ENCODE peak calls at places on chromosomes 2 and 18, in eight cellular contexts. J is HCT116, I is A549, Z is SK-N-SH, Y is IMR-90, R is K562, T is GM12878, F is HepG2. W is an unnamed sample.

GRCh38 chr2:71492112-71492511 is 38.8 kb downstream of the DYSF start:
- DNase-seq in J (no peak), I (no peak), Z (no peak), Y (no peak), R (no peak), T (no peak), F (no peak), W (no peak)

GRCh38 chr18:66931010-66931409 is 327.1 kb upstream of the CDH19 start:
- DNase-seq in J (no peak), I (no peak), Z (no peak), Y (no peak), R (no peak), T (no peak), F (no peak), W (peak)

GRCh38 chr18:44729631-44730101 is 49.0 kb downstream of the SETBP1 start:
- DNase-seq in J (no peak), I (no peak), Z (no peak), Y (peak), R (peak), T (no peak), F (no peak), W (no peak)

GRCh38 chr2:6556755-6557154 is 309.0 kb downstream of the CMPK2 start:
- DNase-seq in J (peak), I (peak), Z (no peak), Y (peak), R (no peak), T (no peak), F (peak), W (no peak)

GRCh38 chr2:46306320-46306719 is 9.1 kb downstream of the EPAS1 start:
- DNase-seq in J (peak), I (peak), Z (no peak), Y (peak), R (no peak), T (no peak), F (peak), W (no peak)

GRCh38 chr2:169014780-169015179 is 16.3 kb downstream of the ABCB11 start:
- DNase-seq in J (no peak), I (peak), Z (no peak), Y (no peak), R (no peak), T (no peak), F (no peak), W (no peak)

GRCh38 chr2:40550085-40550484 is 98.2 kb upstream of the SLC8A1 start:
- DNase-seq in J (no peak), I (no peak), Z (no peak), Y (no peak), R (no peak), T (no peak), F (no peak), W (no peak)

GRCh38 chr2:72830273-72830672 is 4.4 kb upstream of the EXOC6B start:
- DNase-seq in J (no peak), I (no peak), Z (no peak), Y (no peak), R (no peak), T (no peak), F (no peak), W (no peak)

GRCh38 chr18:11807233-11807632 is 44.0 kb upstream of the CHMP1B start:
- DNase-seq in J (no peak), I (peak), Z (no peak), Y (peak), R (no peak), T (no peak), F (no peak), W (no peak)

GRCh38 chr2:46460991-46461715 is 18.2 kb upstream of the TMEM247 start:
- DNase-seq in J (peak), I (peak), Z (peak), Y (peak), R (peak), T (peak), F (peak), W (peak)

GRCh38 chr2:162013514-162014205 is 60.4 kb downstream of the DPP4 start:
- DNase-seq in J (no peak), I (no peak), Z (no peak), Y (no peak), R (no peak), T (no peak), F (no peak), W (no peak)

GRCh38 chr18:25921677-25922421 is 168.6 kb downstream of the SS18 start:
- DNase-seq in J (peak), I (peak), Z (peak), Y (peak), R (peak), T (peak), F (peak), W (peak)

GRCh38 chr2:165114345-165114943 is 89.4 kb downstream of the SCN3A start:
- DNase-seq in J (no peak), I (no peak), Z (no peak), Y (peak), R (no peak), T (no peak), F (peak), W (no peak)

GRCh38 chr2:219279916-219280516 is 850 bp downstream of the DNAJB2 start:
- DNase-seq in J (no peak), I (no peak), Z (no peak), Y (no peak), R (peak), T (peak), F (no peak), W (no peak)

GRCh38 chr18:79323471-79323870 is 72.3 kb upstream of the NFATC1 start:
- DNase-seq in J (no peak), I (no peak), Z (no peak), Y (no peak), R (no peak), T (no peak), F (no peak), W (no peak)

GRCh38 chr2:45607701-45608100 is 3.4 kb downstream of the SRBD1 start:
- DNase-seq in J (peak), I (peak), Z (peak), Y (no peak), R (peak), T (no peak), F (peak), W (no peak)

GRCh38 chr2:86039178-86039962 is 66.3 kb downstream of the POLR1A start:
- DNase-seq in J (no peak), I (no peak), Z (no peak), Y (no peak), R (no peak), T (no peak), F (no peak), W (no peak)

GRCh38 chr2:241009601-241010530 is 11.4 kb downstream of the SNED1 start:
- DNase-seq in J (no peak), I (no peak), Z (peak), Y (peak), R (no peak), T (no peak), F (no peak), W (peak)

GRCh38 chr2:235161565-235161964 is 209.7 kb downstream of the SH3BP4 start:
- DNase-seq in J (no peak), I (no peak), Z (no peak), Y (no peak), R (no peak), T (no peak), F (no peak), W (no peak)

GRCh38 chr2:127589876-127590275 is 54.4 kb downstream of the MYO7B start:
- DNase-seq in J (no peak), I (no peak), Z (no peak), Y (no peak), R (no peak), T (no peak), F (no peak), W (peak)

GRCh38 chr2:52818958-52819357 is 948.6 kb upstream of the CHAC2 start:
- DNase-seq in J (no peak), I (no peak), Z (no peak), Y (no peak), R (no peak), T (no peak), F (no peak), W (no peak)

GRCh38 chr2:109129356-109129920 is 433 bp downstream of the SH3RF3 start:
- DNase-seq in J (no peak), I (peak), Z (peak), Y (no peak), R (no peak), T (no peak), F (no peak), W (peak)
- TF ChIP-seq RAD21 in J (no peak), I (no peak), Z (no peak), Y (no peak), R (no peak), T (no peak), F (no peak), W (no peak)

DNA sequence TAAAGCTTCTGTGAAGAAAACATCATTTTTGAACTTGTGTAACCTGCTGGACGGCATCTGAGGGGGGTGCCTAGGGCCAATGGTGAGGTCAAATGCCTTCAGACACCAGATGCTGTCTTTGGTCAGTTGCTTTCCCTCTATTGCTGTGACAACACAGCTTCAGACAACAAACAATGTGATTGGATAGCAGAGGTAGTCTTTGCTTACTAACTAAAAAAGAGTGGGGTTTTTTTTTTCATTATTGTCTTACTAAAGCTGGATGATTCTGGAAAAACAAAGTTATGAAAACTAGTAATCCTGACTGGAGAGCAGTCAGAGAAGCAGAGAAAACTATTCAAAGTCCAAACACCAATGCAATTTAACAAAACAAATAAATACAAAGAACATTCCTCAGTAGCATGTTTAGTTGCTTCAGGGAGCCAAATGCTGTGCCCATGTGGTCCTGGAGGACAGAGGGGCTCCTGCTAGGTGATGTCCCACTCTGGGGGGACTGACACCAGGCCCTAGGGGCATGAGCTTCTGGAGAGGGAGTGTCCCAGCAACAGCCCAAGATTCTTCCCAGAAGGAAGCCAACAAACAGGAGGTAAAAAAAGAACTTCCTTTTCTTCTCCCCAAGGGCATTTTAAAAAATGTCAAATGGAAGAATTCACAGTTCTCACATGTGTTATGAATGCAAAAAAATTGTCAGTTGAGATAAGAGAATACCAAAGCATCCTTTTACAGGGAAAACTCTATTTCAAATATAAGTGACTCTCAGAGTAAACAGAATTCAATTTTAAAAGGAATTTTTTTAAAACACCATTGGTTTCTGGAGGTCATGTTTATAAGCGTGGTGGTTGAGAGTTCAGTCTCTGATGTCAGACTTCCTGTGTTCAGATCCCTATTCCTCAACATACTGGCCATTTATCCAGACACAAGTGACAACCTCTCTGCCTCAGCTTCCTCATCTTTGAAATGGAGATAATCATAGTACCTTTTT is 181.1 kb upstream of the PGAP1 start:
- DNase-seq in J (no peak), I (peak), Z (no peak), Y (peak), R (no peak), T (no peak), F (no peak), W (no peak)
- TF ChIP-seq RAD21 in J (no peak), I (no peak), Z (no peak), Y (no peak), R (no peak), T (no peak), F (no peak), W (no peak)

GRCh38 chr2:184527058-184527457 is 71.3 kb upstream of the ZNF804A start:
- DNase-seq in J (no peak), I (peak), Z (no peak), Y (no peak), R (no peak), T (no peak), F (no peak), W (no peak)

GRCh38 chr2:184530959-184531358 is 67.4 kb upstream of the ZNF804A start:
- DNase-seq in J (no peak), I (no peak), Z (no peak), Y (no peak), R (no peak), T (no peak), F (no peak), W (no peak)

GRCh38 chr2:184532541-184532940 is 65.8 kb upstream of the ZNF804A start:
- DNase-seq in J (no peak), I (no peak), Z (no peak), Y (no peak), R (no peak), T (no peak), F (no peak), W (no peak)

GRCh38 chr2:184528119-184528518 is 70.2 kb upstream of the ZNF804A start:
- DNase-seq in J (no peak), I (no peak), Z (no peak), Y (no peak), R (no peak), T (no peak), F (no peak), W (no peak)

DNA sequence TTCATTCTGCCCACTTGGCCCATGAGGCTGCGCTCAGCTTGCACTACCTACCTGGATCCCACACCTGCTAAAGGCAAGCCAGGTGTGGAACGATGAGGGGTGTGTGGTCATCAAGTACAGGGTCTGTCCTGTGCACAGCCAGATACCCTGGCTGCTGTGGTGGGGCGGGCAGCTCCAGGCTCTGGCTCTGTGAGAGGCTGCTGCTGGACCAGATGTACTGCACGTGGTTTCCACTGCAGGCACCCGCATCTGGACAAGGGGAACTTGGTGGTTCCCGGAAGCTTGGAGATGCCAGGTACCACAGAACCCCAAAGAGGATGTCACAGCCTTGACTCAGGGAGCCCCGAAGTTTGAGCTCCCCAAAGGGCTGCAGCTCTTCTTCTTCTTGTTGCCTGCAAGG is 68.1 kb upstream of the ZNF804A start:
- DNase-seq in J (no peak), I (no peak), Z (no peak), Y (no peak), R (no peak), T (no peak), F (no peak), W (no peak)
- TF ChIP-seq RAD21 in J (no peak), I (no peak), Z (no peak), Y (no peak), R (no peak), T (no peak), F (no peak), W (no peak)

DNA sequence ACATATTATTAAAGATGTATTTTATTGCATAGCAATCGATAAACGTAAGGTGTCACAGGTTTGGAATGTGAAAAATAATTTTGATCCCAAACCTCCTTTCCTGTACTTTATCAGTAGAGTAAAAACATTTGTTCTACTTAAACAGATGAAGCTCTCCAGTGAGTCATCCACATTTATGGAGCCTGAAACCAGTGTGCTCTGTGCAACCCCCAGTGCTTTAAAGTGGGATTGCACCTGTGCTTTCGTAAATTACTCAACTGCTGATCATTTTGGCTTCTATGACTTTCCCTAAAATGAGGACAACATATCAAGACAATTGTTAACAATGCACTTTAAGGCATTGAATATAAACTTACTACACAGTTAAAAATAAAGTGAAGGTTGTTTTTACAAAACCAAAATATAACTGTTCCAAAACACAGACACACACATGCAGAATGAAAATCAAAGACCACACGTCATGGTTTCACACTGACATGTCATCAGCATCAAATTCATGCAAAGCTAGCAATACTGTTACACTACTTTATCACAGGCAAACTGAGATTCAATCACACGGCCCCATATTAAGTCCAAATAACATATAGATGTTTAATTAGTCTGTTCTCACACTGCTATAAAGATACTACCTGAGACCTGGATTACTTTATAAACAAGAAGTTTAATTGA is 9.7 kb downstream of the TMEM18 start:
- DNase-seq in J (peak), I (peak), Z (peak), Y (peak), R (peak), T (no peak), F (peak), W (no peak)
- TF ChIP-seq RAD21 in J (peak), I (peak), Z (peak), Y (peak), R (peak), T (peak), F (no peak), W (peak)

W was measured in H1.